ENCODE peak calls at places on chromosomes 1 and 21, in seven cellular contexts. I, Y, Q, M, E, W and U are unnamed samples.

GRCh38 chr1:66764994-66765578 is 12.8 kb downstream of the DYNLT5 start:
- DNase-seq in Q (peak; percentile 25), W (peak; percentile 42), I (peak; percentile 59), M (peak; percentile 25), E (peak; percentile 90), Y (no peak), U (no peak)

GRCh38 chr1:192592493-192592892 is 16.9 kb downstream of the RGS1 start:
- DNase-seq in Q (no peak), I (no peak), E (no peak), W (no peak), M (no peak), Y (no peak), U (no peak)

GRCh38 chr1:12167493-12168429 is 970 bp downstream of the TNFRSF1B start:
- DNase-seq in Q (no peak), Y (no peak), M (no peak), W (no peak), E (no peak), I (no peak), U (no peak)

GRCh38 chr1:234722904-234723588 is 113.1 kb upstream of the IRF2BP2 start:
- DNase-seq in W (peak; percentile 95), Q (peak; percentile 94), E (peak; percentile 76), M (peak; percentile 74), I (peak; percentile 65), Y (peak; percentile 64), U (peak; percentile 51)

GRCh38 chr1:243903904-243904303 is 53.9 kb upstream of the AKT3 start:
- DNase-seq in M (no peak), I (no peak), Y (no peak), E (no peak), W (peak; percentile 29), Q (no peak), U (no peak)

GRCh38 chr1:51629918-51630317 is 13.0 kb downstream of the OSBPL9 start:
- DNase-seq in W (no peak), M (no peak), Y (no peak), E (no peak), I (no peak), Q (no peak), U (no peak)

GRCh38 chr1:162954824-162955223 is 93.8 kb upstream of the CCDC190 start:
- DNase-seq in E (no peak), I (no peak), M (no peak), Q (peak; percentile 13), W (no peak), Y (no peak), U (no peak)

GRCh38 chr1:97332716-97333115 is 588.1 kb downstream of the DPYD start:
- DNase-seq in Y (no peak), M (no peak), Q (peak; percentile 19), E (no peak), I (no peak), W (peak; percentile 93), U (no peak)

GRCh38 chr1:161069731-161070270 is at the start of gene ARHGAP30:
- DNase-seq in E (peak; percentile 26), I (peak; percentile 72), W (no peak), Y (peak; percentile 77), M (peak; percentile 59), Q (no peak), U (peak; percentile 84)

GRCh38 chr1:245031041-245031440 is 123.7 kb upstream of the KIF26B start:
- DNase-seq in Q (no peak), E (no peak), M (no peak), Y (no peak), W (no peak), I (no peak), U (no peak)

GRCh38 chr1:35935436-35935835 is 4.5 kb downstream of the AGO3 start:
- DNase-seq in W (peak; percentile 38), Q (no peak), E (no peak), M (no peak), I (no peak), Y (no peak), U (no peak)

GRCh38 chr1:38063616-38064015 is 17.0 kb upstream of the POU3F1 start:
- DNase-seq in E (no peak), M (no peak), Q (no peak), I (no peak), W (no peak), Y (no peak), U (no peak)

GRCh38 chr1:239831577-239832355 is 259.9 kb upstream of the FMN2 start:
- DNase-seq in E (no peak), Y (no peak), Q (no peak), M (no peak), W (no peak), I (no peak), U (no peak)

GRCh38 chr1:187212377-187212776 is 383.6 kb downstream of the PLA2G4A start:
- DNase-seq in Q (no peak), I (no peak), M (no peak), Y (no peak), W (no peak), E (no peak), U (no peak)

GRCh38 chr1:100710881-100711660 is 8.5 kb upstream of the VCAM1 start:
- DNase-seq in E (no peak), I (no peak), Y (no peak), M (no peak), W (no peak), Q (peak; percentile 29), U (no peak)

GRCh38 chr1:203913045-203913444 is 51.6 kb downstream of the SNRPE start:
- DNase-seq in Y (no peak), I (no peak), M (no peak), E (no peak), W (peak; percentile 78), Q (no peak), U (no peak)

GRCh38 chr1:201715801-201716741 is 112.9 kb upstream of the IPO9 start:
- DNase-seq in I (no peak), E (no peak), W (no peak), Y (no peak), M (no peak), Q (no peak), U (no peak)

GRCh38 chr1:154497026-154497806 is 4.8 kb upstream of the TDRD10 start:
- DNase-seq in M (peak; percentile 66), E (peak; percentile 15), W (no peak), Y (no peak), I (no peak), Q (no peak), U (no peak)

GRCh38 chr1:168086438-168086837 is 50.3 kb downstream of the GPR161 start:
- DNase-seq in Y (no peak), I (no peak), W (no peak), E (no peak), Q (no peak), M (no peak), U (no peak)

GRCh38 chr1:239353536-239353935 is 32.8 kb upstream of the CHRM3 start:
- DNase-seq in I (peak; percentile 62), Q (no peak), E (no peak), W (no peak), Y (no peak), M (no peak), U (no peak)

GRCh38 chr1:89659322-89660061 is 26.6 kb downstream of the LRRC8C start:
- DNase-seq in I (no peak), Q (no peak), W (peak; percentile 10), Y (no peak), E (no peak), M (peak; percentile 13), U (no peak)

GRCh38 chr1:159916240-159917051 is 8.9 kb downstream of the TAGLN2 start:
- DNase-seq in E (no peak), W (peak; percentile 89), Y (no peak), M (no peak), Q (peak; percentile 43), I (no peak), U (no peak)

GRCh38 chr21:29289317-29289716 is 9.4 kb upstream of the BACH1 start:
- DNase-seq in W (no peak), Q (no peak), I (no peak), E (no peak), Y (no peak), M (no peak), U (no peak)

GRCh38 chr1:236091933-236092318 is 27.0 kb upstream of the NID1 start:
- DNase-seq in W (no peak), E (no peak), Y (no peak), Q (no peak), I (no peak), M (no peak), U (no peak)

GRCh38 chr21:45570826-45571601 is 28.8 kb upstream of the SLC19A1 start:
- DNase-seq in W (peak; percentile 47), M (no peak), I (no peak), Y (no peak), Q (no peak), E (no peak), U (no peak)

GRCh38 chr1:229093546-229094336 is 177.2 kb upstream of the RAB4A start:
- DNase-seq in M (no peak), E (no peak), W (no peak), Q (peak; percentile 76), I (peak; percentile 83), Y (peak; percentile 77), U (no peak)

GRCh38 chr1:156565519-156565918 is 6.8 kb downstream of the IQGAP3 start:
- DNase-seq in E (no peak), Q (no peak), W (no peak), I (no peak), Y (no peak), M (no peak), U (no peak)
- H3K27ac ChIP-seq in E (no peak overlapping the region), Q (no peak overlapping the region), W (no peak overlapping the region), I (no peak overlapping the region), Y (no peak overlapping the region), M (no peak overlapping the region), U (no peak overlapping the region)

DNA sequence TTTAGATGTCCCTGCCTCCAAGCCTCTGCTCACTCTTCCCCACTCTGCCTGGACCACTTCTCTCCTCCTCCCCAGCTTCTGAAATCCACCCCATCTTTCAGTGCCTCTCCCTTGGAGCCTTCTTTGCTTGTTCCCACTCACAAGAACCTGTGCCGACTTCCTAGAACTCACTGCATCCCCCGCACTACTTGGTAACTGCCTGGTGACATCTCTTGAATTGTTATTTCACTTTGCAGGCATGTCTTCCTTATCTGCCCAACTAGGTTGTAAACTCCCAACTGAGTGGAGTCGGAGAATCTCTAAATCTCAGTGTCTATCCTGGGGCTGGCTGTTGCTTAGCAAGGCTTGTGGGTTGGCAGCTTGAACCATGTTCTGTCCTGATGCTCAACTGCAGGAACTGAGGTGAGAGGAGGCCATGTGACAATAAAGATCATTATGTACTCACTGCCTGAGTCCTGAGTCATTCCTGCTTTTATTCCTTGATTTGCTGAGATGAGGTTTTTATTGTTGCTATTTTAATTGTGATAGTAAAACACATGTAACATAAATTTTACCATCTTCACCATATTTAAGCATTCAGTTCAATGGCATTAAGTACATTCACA is 3.9 kb downstream of the KPRP start:
- DNase-seq in Y (no peak), M (no peak), W (no peak), Q (peak; percentile 63), E (no peak), I (no peak), U (no peak)
- TF ChIP-seq CTCF in Y (no peak), M (no peak), W (no peak), Q (no peak), E (no peak), I (no peak), U (no peak)

GRCh38 chr1:152535774-152536173 is 21.5 kb downstream of the CRCT1 start:
- DNase-seq in I (no peak), Q (no peak), E (no peak), Y (no peak), W (no peak), M (no peak), U (no peak)
- H3K9me3 ChIP-seq in I (no peaks in the 10 kb centered on the region), Q (no peaks in the 10 kb centered on the region), E (no peaks in the 10 kb centered on the region), Y (no peaks in the 10 kb centered on the region), W (no peaks in the 10 kb centered on the region), M (peaks cover 8% of the 10 kb centered on the region), U (no peaks in the 10 kb centered on the region)

GRCh38 chr21:42411197-42411869 is 7.6 kb downstream of the UBASH3A start:
- DNase-seq in Q (no peak), Y (no peak), M (no peak), W (no peak), E (no peak), I (no peak), U (no peak)
- H3K27ac ChIP-seq in Q (no peak overlapping the region), Y (no peak overlapping the region), M (no peak overlapping the region), W (no peak overlapping the region), E (no peak overlapping the region), I (no peak overlapping the region), U (no peak overlapping the region)

GRCh38 chr21:34912022-34912933 is 136.8 kb downstream of the RUNX1 start:
- DNase-seq in M (no peak), Y (no peak), E (no peak), Q (no peak), I (no peak), W (no peak), U (no peak)
- TF ChIP-seq CTCF in M (no peak), Y (no peak), E (no peak), Q (no peak), I (no peak), W (no peak), U (no peak)